ENCODE peak calls at places on chromosome 5, in ten cellular contexts. J is COR-L47, V is Right ventricle myocardium superior, Z is HTR-8/SVneo, C is activated T-cell treated with anti-CD3 and anti-CD28 coated beads for 1 hour, S is retina, R is bronchial epithelial cell, Q is mesothelial cell of epicardium, W is DMS79 treated with DMSO at 0.1 percent for 48 hours, N is left colon. F is an unnamed sample.
A peak's percentile ranks its signal among the peaks of the same experiment; 100 is the strongest.

GRCh38 chr5:6686916-6687409 is 26.3 kb upstream of the TENT4A start:
- DNase-seq in Z (peak; percentile 50), C (no peak), S (peak; percentile 71), N (no peak), V (no peak), Q (peak; percentile 65), J (no peak), R (peak; percentile 38), W (no peak), F (no peak)

GRCh38 chr5:77316871-77317661 is 106.6 kb downstream of the PDE8B start:
- DNase-seq in J (no peak), N (no peak), C (no peak), W (no peak), Q (no peak), V (no peak), Z (no peak), R (peak; percentile 11), S (no peak), F (no peak)

GRCh38 chr5:95884021-95884333 is 61.5 kb upstream of the GLRX start:
- DNase-seq in V (no peak), S (no peak), Z (no peak), J (no peak), N (no peak), W (no peak), Q (no peak), C (no peak), R (peak; percentile 75), F (no peak)

GRCh38 chr5:106127341-106127781 is 1543.4 kb downstream of the EFNA5 start:
- DNase-seq in V (no peak), Z (no peak), R (peak; percentile 26), N (no peak), W (no peak), S (no peak), J (no peak), Q (no peak), C (no peak), F (no peak)

GRCh38 chr5:154285661-154286408 is 95.3 kb downstream of the GALNT10 start:
- DNase-seq in Z (no peak), R (peak; percentile 61), C (no peak), N (no peak), W (no peak), J (no peak), Q (no peak), V (no peak), S (no peak), F (no peak)

GRCh38 chr5:54829102-54829501 is 156.3 kb downstream of the ESM1 start:
- DNase-seq in V (no peak), W (no peak), N (no peak), Q (no peak), J (no peak), Z (no peak), C (no peak), S (no peak), R (no peak), F (no peak)

GRCh38 chr5:173413476-173413982 is 85.3 kb upstream of the STC2 start:
- DNase-seq in N (no peak), Q (no peak), S (no peak), V (no peak), Z (no peak), C (no peak), R (no peak), J (no peak), W (no peak), F (no peak)

GRCh38 chr5:97009212-97009898 is 73.5 kb downstream of the LNPEP start:
- DNase-seq in V (no peak), W (no peak), N (no peak), S (no peak), R (no peak), Z (no peak), C (no peak), Q (no peak), J (no peak), F (peak; percentile 86)

GRCh38 chr5:150172563-150172962 is 6.0 kb downstream of the CDX1 start:
- DNase-seq in Z (no peak), Q (no peak), W (no peak), C (no peak), J (no peak), V (no peak), S (peak; percentile 57), N (no peak), R (no peak), F (no peak)

GRCh38 chr5:175595905-175596304 is 62.0 kb upstream of the HRH2 start:
- DNase-seq in V (no peak), C (no peak), N (no peak), Z (no peak), W (no peak), Q (no peak), S (no peak), J (no peak), R (no peak), F (no peak)

F was measured in OCI-LY7.